ENCODE peak calls at places on chromosomes 13 and 19, in five cellular contexts. R is osteocyte; P is IMR-90; Y is CD8-positive, alpha-beta T cell; C is testis. V is an unnamed sample.

GRCh38 chr19:38377052-38377451 is 2.7 kb downstream of the PSMD8 start:
- DNase-seq in P (no peak), R (no peak), C (no peak), Y (no peak), V (no peak)

GRCh38 chr19:33580026-33580644 is 41.6 kb upstream of the CHST8 start:
- DNase-seq in P (no peak), C (no peak), Y (no peak), R (no peak), V (no peak)

GRCh38 chr19:13835791-13836723 is 40.8 kb downstream of the ZSWIM4 start:
- DNase-seq in P (no peak), Y (no peak), R (no peak), C (no peak), V (no peak)

GRCh38 chr19:37217533-37217854 is 520 bp upstream of the ZNF383 start:
- DNase-seq in P (no peak), R (no peak), Y (no peak), C (no peak), V (no peak)

GRCh38 chr13:52652980-52653303 is 306 bp downstream of the SUGT1 start:
- DNase-seq in C (no peak), P (no peak), R (peak; percentile 86), Y (no peak), V (no peak)

GRCh38 chr13:75869981-75870380 is 233.9 kb downstream of the LMO7 start:
- DNase-seq in Y (no peak), P (no peak), R (no peak), C (no peak), V (no peak)

GRCh38 chr19:33302175-33302973 is at the start of gene CEBPA:
- DNase-seq in Y (peak; percentile 26), P (peak; percentile 72), R (peak; percentile 90), C (peak; percentile 81), V (peak; percentile 78)

GRCh38 chr13:99473515-99473914 is 27.8 kb upstream of the TM9SF2 start:
- DNase-seq in P (no peak), C (no peak), Y (no peak), R (no peak), V (no peak)

GRCh38 chr19:3368848-3369336 is 2.5 kb downstream of the NFIC start:
- DNase-seq in P (peak; percentile 44), R (no peak), C (no peak), Y (no peak), V (no peak)

GRCh38 chr19:50008532-50008931 is 16.6 kb downstream of the VRK3 start:
- DNase-seq in Y (no peak), P (no peak), C (peak; percentile 33), R (no peak), V (no peak)

GRCh38 chr13:73765651-73766384 is 368.4 kb downstream of the KLF12 start:
- DNase-seq in P (peak; percentile 58), C (peak; percentile 84), R (peak; percentile 84), Y (peak; percentile 77), V (peak; percentile 39)

GRCh38 chr19:30522359-30522758 is 150.2 kb downstream of the ZNF536 start:
- DNase-seq in P (no peak), C (no peak), R (no peak), Y (no peak), V (no peak)

GRCh38 chr13:30569901-30570576 is 47.7 kb upstream of the USPL1 start:
- DNase-seq in C (peak; percentile 51), R (no peak), Y (no peak), P (peak; percentile 99), V (peak; percentile 94)

GRCh38 chr19:1401138-1401888 is at the start of gene GAMT:
- DNase-seq in C (peak; percentile 67), Y (peak; percentile 45), R (no peak), P (no peak), V (no peak)

GRCh38 chr13:48731957-48732569 is 78.3 kb downstream of the CYSLTR2 start:
- DNase-seq in C (peak; percentile 75), R (no peak), Y (peak; percentile 38), P (no peak), V (peak; percentile 42)
- TF ChIP-seq CTCF in C (peak; percentile 46), R (peak; percentile 55), Y (peak; percentile 70), P (peak; percentile 27), V (peak; percentile 70)

DNA sequence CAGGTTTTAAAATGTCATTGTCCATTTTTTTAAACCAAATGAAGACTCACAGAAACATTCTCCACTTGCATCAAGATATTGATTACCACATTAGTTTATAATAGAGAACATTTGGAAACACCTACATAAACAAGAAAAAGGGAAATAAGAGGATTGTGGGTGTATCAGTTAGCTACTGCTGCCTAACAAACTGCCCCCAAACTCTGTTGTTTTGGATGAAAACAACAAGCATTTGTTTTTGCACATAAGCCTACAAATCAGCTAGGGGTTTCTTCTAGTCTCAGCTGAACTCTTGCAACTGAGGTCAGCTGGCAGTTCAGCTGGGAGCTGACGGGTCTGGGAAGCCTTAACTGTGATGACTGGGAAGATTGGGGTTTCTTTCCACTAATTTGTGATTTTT is 464.4 kb downstream of the COG6 start:
- DNase-seq in Y (no peak), R (no peak), C (no peak), P (no peak), V (no peak)
- TF ChIP-seq CTCF in Y (no peak), R (no peak), C (no peak), P (no peak), V (no peak)

GRCh38 chr19:46514589-46515289 is 19.1 kb upstream of the PNMA8B start:
- DNase-seq in P (no peak), C (no peak), R (no peak), Y (no peak), V (no peak)
- TF ChIP-seq CTCF in P (no peak), C (no peak), R (no peak), Y (no peak), V (no peak)

GRCh38 chr19:48085904-48086864 is 24.4 kb downstream of the PLA2G4C start:
- DNase-seq in Y (no peak), P (no peak), R (no peak), C (no peak), V (no peak)
- TF ChIP-seq CTCF in Y (no peak), P (no peak), R (no peak), C (no peak), V (no peak)

DNA sequence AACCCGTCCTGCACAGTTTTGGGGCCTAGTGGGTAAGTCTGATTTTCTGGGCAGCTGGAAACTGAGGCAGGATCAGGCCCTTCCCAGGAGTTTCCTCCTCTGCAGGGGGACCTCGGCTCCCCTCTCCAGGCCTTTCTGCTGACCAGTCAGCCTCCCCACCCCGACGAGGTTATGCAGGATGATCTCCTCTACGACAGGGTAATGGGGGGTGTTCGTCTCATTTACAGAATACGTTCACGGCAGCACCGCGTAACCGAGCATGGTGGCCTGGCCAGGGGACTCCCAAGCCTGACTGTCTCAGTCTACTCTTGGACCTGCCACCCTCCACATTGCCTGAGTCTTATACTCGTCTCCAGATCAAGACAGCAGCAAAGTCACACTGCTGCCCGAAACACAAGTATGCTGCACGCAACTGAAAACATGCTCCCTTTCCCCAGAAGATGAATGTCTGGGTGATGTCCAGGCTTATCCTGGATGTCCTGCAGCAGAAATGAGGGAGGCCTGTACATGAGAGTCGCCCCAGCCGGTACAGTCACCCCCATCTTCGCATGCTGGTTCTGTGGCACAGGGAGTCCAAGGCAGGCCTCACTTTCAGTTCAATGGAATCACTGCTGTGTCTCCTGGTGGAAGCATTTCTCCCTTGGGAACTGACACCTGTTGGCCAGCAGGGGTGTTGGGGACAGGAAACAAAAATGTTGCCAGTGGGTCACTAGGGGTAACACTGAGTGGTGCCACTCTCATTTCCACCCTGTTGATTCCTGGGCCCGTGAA is 120.8 kb downstream of the SOX1 start:
- DNase-seq in C (no peak), R (no peak), P (no peak), Y (no peak), V (no peak)
- TF ChIP-seq CTCF in C (no peak), R (no peak), P (no peak), Y (no peak), V (no peak)

GRCh38 chr13:89361909-89362308 is 1690.7 kb downstream of the SLITRK5 start:
- DNase-seq in R (no peak), P (peak; percentile 0), Y (no peak), C (no peak), V (no peak)
- TF ChIP-seq CTCF in R (peak; percentile 50), P (no peak), Y (no peak), C (no peak), V (no peak)

V was measured in fibroblast of villous mesenchyme.